ENCODE peak calls at places on chromosomes 1 and 21, in five cellular contexts. R is endothelial cell, A is H54, C is HFF-Myc, T is AG08395. P is an unnamed sample.
A peak's percentile ranks its signal among the peaks of the same experiment; 100 is the strongest.

GRCh38 chr1:171250263-171250662 is 2.0 kb downstream of the FMO1 start:
- DNase-seq in C (no peak), A (no peak), R (no peak), T (no peak), P (no peak)

GRCh38 chr1:168603501-168604107 is 27.2 kb downstream of the XCL1 start:
- DNase-seq in R (peak; percentile 78), C (no peak), A (peak; percentile 5), T (peak; percentile 74), P (peak; percentile 85)

GRCh38 chr1:231278100-231278790 is 37.2 kb downstream of the GNPAT start:
- DNase-seq in R (no peak), C (no peak), A (no peak), T (no peak), P (no peak)

GRCh38 chr1:201649776-201650607 is 111.1 kb downstream of the NAV1 start:
- DNase-seq in R (peak; percentile 61), T (peak; percentile 63), A (no peak), C (no peak), P (peak; percentile 87)

GRCh38 chr1:201053155-201053860 is 29.8 kb upstream of the KIF21B start:
- DNase-seq in T (no peak), C (no peak), R (no peak), A (no peak), P (no peak)

GRCh38 chr1:204889681-204890373 is 19.2 kb downstream of the NFASC start:
- DNase-seq in R (no peak), A (no peak), C (no peak), T (no peak), P (no peak)

GRCh38 chr1:214219916-214220315 is 61.0 kb upstream of the SMYD2 start:
- DNase-seq in A (no peak), R (no peak), C (no peak), T (no peak), P (no peak)

GRCh38 chr1:200336111-200336845 is 73.6 kb downstream of the ZNF281 start:
- DNase-seq in R (no peak), T (peak; percentile 57), C (no peak), A (peak; percentile 35), P (no peak)

GRCh38 chr21:33655591-33656221 is 13.4 kb downstream of the ITSN1 start:
- DNase-seq in T (peak; percentile 17), C (peak; percentile 63), R (no peak), A (peak; percentile 66), P (no peak)

GRCh38 chr1:175887981-175888428 is 144.6 kb upstream of the TNR start:
- DNase-seq in T (peak; percentile 64), R (peak; percentile 72), C (peak; percentile 5), A (peak; percentile 37), P (peak; percentile 78)

GRCh38 chr1:183952101-183952500 is 85.4 kb downstream of the COLGALT2 start:
- DNase-seq in T (no peak), C (no peak), R (no peak), A (no peak), P (no peak)

GRCh38 chr1:203271962-203272632 is 33.2 kb upstream of the BTG2 start:
- DNase-seq in R (no peak), T (no peak), C (no peak), A (no peak), P (no peak)

GRCh38 chr1:214075305-214076003 is 87.7 kb downstream of the PROX1 start:
- DNase-seq in R (no peak), T (no peak), C (no peak), A (no peak), P (no peak)